ENCODE peak calls at places on chromosomes 16 and 17, in five cellular contexts. E is CD4-positive, CD25-positive, alpha-beta regulatory T cell; Z is thoracic aorta; H is SJSA1; U is tibial artery. V is an unnamed sample. For H3K36me3, the result is how much of the 10 kb centered on the place peaks cover.

GRCh38 chr17:80105762-80106161 is 4.4 kb downstream of the GAA start:
- DNase-seq in E (no peak), Z (no peak), H (no peak), U (peak), V (peak)

GRCh38 chr16:10228779-10229178 is 46.6 kb upstream of the GRIN2A start:
- DNase-seq in E (no peak), Z (no peak), H (no peak), U (no peak), V (no peak)

GRCh38 chr17:28726912-28727726 is 1.1 kb upstream of the TLCD1 start:
- DNase-seq in E (peak), Z (no peak), H (peak), U (peak), V (peak)

GRCh38 chr16:5479925-5480324 is 382.3 kb upstream of the EEF2KMT start:
- DNase-seq in E (no peak), Z (no peak), H (no peak), U (no peak), V (no peak)

GRCh38 chr17:76405967-76406647 is 21.7 kb downstream of the SPHK1 start:
- DNase-seq in E (no peak), Z (no peak), H (no peak), U (peak), V (no peak)

GRCh38 chr16:14641877-14642276 is 9.1 kb downstream of the BFAR start:
- DNase-seq in E (no peak), Z (no peak), H (no peak), U (no peak), V (no peak)

GRCh38 chr17:27915715-27916114 is 22.6 kb upstream of the LYRM9 start:
- DNase-seq in E (no peak), Z (no peak), H (no peak), U (no peak), V (no peak)

GRCh38 chr16:5186381-5186903 is 88.8 kb upstream of the EEF2KMT start:
- DNase-seq in E (no peak), Z (no peak), H (no peak), U (no peak), V (no peak)

GRCh38 chr17:81582341-81582740 is 30.2 kb upstream of the FAAP100 start:
- DNase-seq in E (no peak), Z (no peak), H (no peak), U (no peak), V (no peak)

GRCh38 chr17:74859439-74860228 is at the start of gene GRIN2C:
- DNase-seq in E (no peak), Z (no peak), H (no peak), U (no peak), V (no peak)

GRCh38 chr16:81617021-81617346 is 162.1 kb upstream of the PLCG2 start:
- DNase-seq in E (no peak), Z (no peak), H (no peak), U (no peak), V (no peak)

GRCh38 chr17:7509937-7510336 is 25.8 kb downstream of the POLR2A start:
- DNase-seq in E (no peak), Z (no peak), H (no peak), U (no peak), V (no peak)

GRCh38 chr17:14622622-14623101 is 321.8 kb downstream of the HS3ST3B1 start:
- DNase-seq in E (no peak), Z (no peak), H (no peak), U (no peak), V (no peak)

GRCh38 chr16:11273721-11274324 is 394 bp upstream of the PRM3 start:
- DNase-seq in E (no peak), Z (no peak), H (no peak), U (no peak), V (no peak)

GRCh38 chr16:66944054-66944441 is 8.7 kb downstream of the CES2 start:
- DNase-seq in E (no peak), Z (no peak), H (no peak), U (no peak), V (no peak)

GRCh38 chr16:66943426-66944053 is 8.2 kb downstream of the CES2 start:
- DNase-seq in E (no peak), Z (no peak), H (no peak), U (no peak), V (no peak)

GRCh38 chr16:66945939-66946338 is 10.6 kb downstream of the CES2 start:
- DNase-seq in E (no peak), Z (no peak), H (no peak), U (no peak), V (no peak)

GRCh38 chr16:66940236-66940635 is 4.9 kb downstream of the CES2 start:
- DNase-seq in E (no peak), Z (no peak), H (no peak), U (no peak), V (no peak)

GRCh38 chr16:66942981-66943380 is 7.7 kb downstream of the CES2 start:
- DNase-seq in E (no peak), Z (no peak), H (no peak), U (no peak), V (no peak)
- H3K36me3 ChIP-seq in E (half or more), Z (under half), H (half or more), U (half or more), V (half or more)

GRCh38 chr17:44646280-44646679 is 10.0 kb upstream of the MEIOC start:
- DNase-seq in E (no peak), Z (no peak), H (no peak), U (no peak), V (no peak)
- H3K36me3 ChIP-seq in E (under half), Z (under half), H (under half), U (under half), V (under half)

GRCh38 chr16:89275284-89275584 is 57.7 kb downstream of the ZNF778 start:
- DNase-seq in E (no peak), Z (no peak), H (no peak), U (no peak), V (no peak)
- H3K36me3 ChIP-seq in E (half or more), Z (under half), H (half or more), U (half or more), V (under half)

GRCh38 chr17:82927311-82927660 is 87.5 kb upstream of the ZNF750 start:
- DNase-seq in E (no peak), Z (no peak), H (no peak), U (no peak), V (no peak)

GRCh38 chr17:82929676-82930042 is 89.8 kb upstream of the ZNF750 start:
- DNase-seq in E (no peak), Z (no peak), H (no peak), U (peak), V (peak)

GRCh38 chr17:82929011-82929622 is 89.3 kb upstream of the ZNF750 start:
- DNase-seq in E (no peak), Z (no peak), H (no peak), U (peak), V (peak)

GRCh38 chr17:82926716-82927115 is 86.9 kb upstream of the ZNF750 start:
- DNase-seq in E (no peak), Z (no peak), H (no peak), U (no peak), V (no peak)

DNA sequence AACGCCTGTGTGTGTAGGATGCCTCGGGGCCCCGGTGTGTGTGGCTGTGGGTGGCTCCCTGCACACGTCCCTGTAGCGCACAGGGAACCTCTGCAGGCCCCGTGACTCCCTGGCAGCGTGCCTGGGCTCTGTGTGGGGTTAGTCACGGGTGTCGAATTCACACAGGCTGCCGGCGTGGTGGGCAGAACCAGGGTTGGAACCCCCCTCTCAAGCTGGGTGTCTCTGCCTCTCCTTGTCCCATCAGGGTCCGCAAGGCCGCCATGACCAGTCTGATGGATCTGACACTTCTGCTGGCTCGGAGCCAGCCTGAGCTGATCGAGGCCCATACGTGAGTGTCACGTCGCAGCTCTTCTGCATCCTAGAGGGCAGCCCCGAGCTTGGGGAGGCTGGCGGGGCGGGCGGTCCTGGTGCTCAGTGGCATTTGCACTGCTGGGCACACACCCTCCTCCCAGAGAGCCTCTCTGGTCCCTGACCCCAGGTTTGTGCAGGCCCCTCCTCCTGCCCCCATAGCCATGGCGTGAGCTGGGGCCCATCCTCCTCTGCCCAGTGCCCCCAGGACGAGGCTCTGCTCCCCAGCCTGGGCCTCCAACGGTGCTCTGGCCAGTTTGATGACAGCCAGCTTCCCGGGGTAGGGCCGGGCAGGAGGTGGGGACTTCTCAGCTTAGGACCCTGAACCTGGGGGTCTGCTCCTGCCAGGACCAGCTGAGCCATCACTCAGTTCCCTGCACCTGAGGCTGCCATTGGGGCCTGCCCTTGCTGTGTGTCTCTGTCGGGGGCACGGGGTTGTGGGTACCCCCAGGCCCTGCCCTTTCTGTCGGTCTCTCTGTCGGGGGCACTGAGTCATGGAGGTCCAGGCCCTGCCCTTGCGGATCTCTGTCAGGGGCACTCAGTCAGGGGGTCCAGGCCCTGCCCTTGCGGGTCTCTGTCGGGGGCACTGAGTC is 88.1 kb upstream of the ZNF750 start:
- DNase-seq in E (no peak), Z (no peak), H (no peak), U (peak), V (no peak)
- H3K36me3 ChIP-seq in E (half or more), Z (half or more), H (half or more), U (half or more), V (under half)

GRCh38 chr16:70258065-70258464 is 6.3 kb upstream of the EXOSC6 start:
- DNase-seq in E (no peak), Z (no peak), H (no peak), U (peak), V (no peak)
- H3K36me3 ChIP-seq in E (half or more), Z (half or more), H (half or more), U (half or more), V (half or more)

GRCh38 chr17:63930951-63931575 is 1.1 kb downstream of the CD79B start:
- DNase-seq in E (peak), Z (no peak), H (no peak), U (peak), V (peak)
- H3K36me3 ChIP-seq in E (under half), Z (under half), H (under half), U (under half), V (under half)

DNA sequence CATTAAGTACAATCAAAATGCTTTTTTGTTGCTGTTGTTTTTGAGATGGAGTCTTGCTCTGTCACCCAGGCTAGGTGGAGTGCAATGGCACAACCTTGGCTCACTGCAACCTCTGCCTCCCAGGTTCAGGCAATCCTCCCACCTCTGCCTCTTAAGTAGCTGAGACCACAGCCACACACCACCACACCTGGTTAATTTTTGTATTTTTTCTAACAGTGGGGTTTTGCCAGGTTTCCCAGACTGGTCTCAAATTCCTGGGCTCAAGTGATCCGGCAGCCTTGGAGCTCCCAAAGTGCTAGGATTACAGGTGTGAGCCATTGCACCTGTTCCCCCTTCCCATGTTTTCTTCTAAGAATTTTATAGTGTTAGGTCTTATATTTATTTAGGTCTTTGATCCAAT is 4.9 kb upstream of the ABAT start:
- DNase-seq in E (no peak), Z (no peak), H (no peak), U (no peak), V (no peak)
- H3K36me3 ChIP-seq in E (under half), Z (under half), H (under half), U (under half), V (under half)

GRCh38 chr16:51061355-51061754 is 89.7 kb downstream of the SALL1 start:
- DNase-seq in E (no peak), Z (no peak), H (no peak), U (no peak), V (no peak)
- H3K36me3 ChIP-seq in E (under half), Z (under half), H (under half), U (under half), V (under half)

V was measured in sigmoid colon.